ENCODE peak calls at places on chromosomes 11 and 22, in seven cellular contexts. S, A, K, I, R, N and W are unnamed samples.
A peak's percentile ranks its signal among the peaks of the same experiment; 100 is the strongest.

GRCh38 chr11:13206086-13206640 is 71.4 kb upstream of the BMAL1 start:
- DNase-seq in I (no peak), K (no peak), A (no peak), S (no peak), R (no peak), N (no peak), W (no peak)

GRCh38 chr11:23079382-23079813 is 219.1 kb upstream of the CCDC179 start:
- DNase-seq in K (no peak), R (no peak), A (peak; percentile 67), I (no peak), N (no peak), S (no peak), W (no peak)

GRCh38 chr11:6210274-6210955 is 5.1 kb downstream of the C11orf42 start:
- DNase-seq in S (no peak), R (no peak), K (no peak), N (no peak), I (no peak), A (peak; percentile 13), W (no peak)

GRCh38 chr11:33187851-33188722 is 26.8 kb upstream of the CSTF3 start:
- DNase-seq in I (no peak), K (no peak), N (no peak), A (no peak), S (no peak), R (no peak), W (peak; percentile 12)

GRCh38 chr11:120221115-120221752 is 10.4 kb downstream of the OAF start:
- DNase-seq in R (no peak), K (no peak), I (no peak), A (no peak), S (no peak), N (no peak), W (peak; percentile 48)

GRCh38 chr11:46273511-46274205 is 3.8 kb upstream of the CREB3L1 start:
- DNase-seq in N (no peak), R (no peak), S (no peak), I (no peak), K (no peak), A (peak; percentile 24), W (peak; percentile 83)

GRCh38 chr11:59918987-59919589 is 19.1 kb upstream of the OOSP1 start:
- DNase-seq in S (peak; percentile 56), N (no peak), I (no peak), A (peak; percentile 47), K (no peak), R (peak; percentile 42), W (peak; percentile 60)

GRCh38 chr11:83549984-83550667 is 264.0 kb upstream of the CCDC90B start:
- DNase-seq in N (no peak), S (no peak), K (no peak), I (no peak), A (no peak), R (no peak), W (no peak)

GRCh38 chr11:124070906-124071621 is 29.9 kb upstream of the OR10G7 start:
- DNase-seq in K (peak; percentile 55), A (peak; percentile 60), N (no peak), R (peak; percentile 79), I (no peak), S (peak; percentile 63), W (peak; percentile 66)

GRCh38 chr22:46004105-46004866 is 27.3 kb upstream of the WNT7B start:
- DNase-seq in I (no peak), S (no peak), K (no peak), A (no peak), R (no peak), N (no peak), W (no peak)

GRCh38 chr22:44931077-44931540 is 78.7 kb downstream of the PHF21B start:
- DNase-seq in R (peak; percentile 77), A (peak; percentile 38), S (no peak), N (no peak), K (no peak), I (no peak), W (no peak)

GRCh38 chr22:24950272-24950902 is 2.1 kb upstream of the KIAA1671 start:
- DNase-seq in K (no peak), I (no peak), R (no peak), N (no peak), S (no peak), A (peak; percentile 75), W (no peak)

GRCh38 chr11:62671272-62671603 is 235 bp upstream of the UQCC3 start:
- DNase-seq in K (no peak), A (no peak), R (no peak), N (no peak), I (no peak), S (no peak), W (no peak)

GRCh38 chr11:81870066-81870412 is 863.6 kb downstream of the FAM181B start:
- DNase-seq in S (no peak), A (no peak), R (no peak), N (no peak), K (no peak), I (no peak), W (no peak)

GRCh38 chr22:38733329-38734202 is 22.2 kb downstream of the SUN2 start:
- DNase-seq in S (no peak), R (peak; percentile 77), I (no peak), K (no peak), N (peak; percentile 83), A (peak; percentile 18), W (peak; percentile 90)

GRCh38 chr22:45268167-45268957 is 16.4 kb upstream of the UPK3A start:
- DNase-seq in S (no peak), I (no peak), A (no peak), N (no peak), K (no peak), R (peak; percentile 50), W (peak; percentile 41)

GRCh38 chr11:102109896-102110760 is at the start of gene YAP1:
- DNase-seq in K (no peak), A (peak; percentile 97), R (peak; percentile 87), N (no peak), I (peak; percentile 31), S (peak; percentile 77), W (peak; percentile 87)

GRCh38 chr11:102360681-102361080 is 13.7 kb downstream of the BIRC2 start:
- DNase-seq in R (no peak), A (no peak), K (no peak), S (no peak), N (no peak), I (no peak), W (no peak)

GRCh38 chr11:43987384-43988039 is 45.1 kb downstream of the C11orf96 start:
- DNase-seq in S (no peak), K (no peak), A (peak; percentile 98), I (peak; percentile 81), R (peak; percentile 94), N (peak; percentile 30), W (peak; percentile 57)

GRCh38 chr11:19122966-19123615 is 6.1 kb downstream of the ZDHHC13 start:
- DNase-seq in K (no peak), R (no peak), I (no peak), S (no peak), A (no peak), N (no peak), W (no peak)

GRCh38 chr22:42792909-42793847 is 63.9 kb downstream of the ARFGAP3 start:
- DNase-seq in S (no peak), N (no peak), A (no peak), I (no peak), K (no peak), R (peak; percentile 87), W (peak; percentile 49)

GRCh38 chr11:86388198-86388597 is 13.5 kb downstream of the CCDC81 start:
- DNase-seq in A (no peak), K (no peak), I (no peak), S (no peak), N (no peak), R (no peak), W (no peak)

GRCh38 chr11:104076455-104076854 is 40.0 kb downstream of the DDI1 start:
- DNase-seq in A (peak; percentile 24), R (no peak), S (no peak), I (no peak), K (no peak), N (no peak), W (no peak)

GRCh38 chr11:118657709-118658108 is 21.7 kb downstream of the TREH start:
- DNase-seq in R (no peak), K (no peak), N (no peak), A (no peak), I (no peak), S (no peak), W (no peak)
- H3K27ac ChIP-seq in R (no peak overlapping the region), K (no peak overlapping the region), N (peak overlapping the region; percentile 51), A (no peak overlapping the region), I (peak overlapping the region; percentile 71), S (no peak overlapping the region), W (no peak overlapping the region)

DNA sequence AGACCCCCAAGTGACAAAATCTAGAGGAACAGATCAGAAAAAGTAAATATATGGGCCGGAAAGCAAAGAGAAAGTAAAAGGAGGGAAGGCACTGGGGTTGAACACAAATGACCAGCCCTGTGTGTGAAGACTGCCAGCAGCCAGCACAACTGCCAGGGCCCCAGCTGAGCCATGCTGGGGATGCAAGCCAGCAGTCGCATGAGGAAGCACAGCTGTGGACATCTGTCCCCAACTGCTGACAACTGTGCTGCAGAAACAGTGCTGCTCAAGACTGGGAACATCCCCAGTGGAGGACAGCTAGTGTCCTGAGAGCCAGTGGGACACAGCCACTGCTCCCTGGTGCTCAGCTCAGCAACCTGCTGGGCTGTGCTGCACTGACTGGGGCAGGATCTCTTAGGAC is 10.7 kb downstream of the MIF start:
- DNase-seq in R (peak; percentile 50), A (no peak), N (peak; percentile 52), I (no peak), S (no peak), K (no peak), W (no peak)
- H3K27ac ChIP-seq in R (peak overlapping the region; percentile 31), A (no peak overlapping the region), N (peak overlapping the region; percentile 1), I (no peak overlapping the region), S (no peak overlapping the region), K (no peak overlapping the region), W (no peak overlapping the region)

GRCh38 chr22:41697126-41697775 is 2.1 kb upstream of the MEI1 start:
- DNase-seq in R (peak; percentile 96), I (peak; percentile 74), S (peak; percentile 68), A (peak; percentile 76), N (peak; percentile 34), K (peak; percentile 60), W (peak; percentile 93)
- H3K27ac ChIP-seq in R (peak overlapping the region; percentile 26), I (no peak overlapping the region), S (peak overlapping the region; percentile 45), A (peak overlapping the region; percentile 16), N (peak overlapping the region; percentile 61), K (no peak overlapping the region), W (no peak overlapping the region)

GRCh38 chr22:17963015-17963414 is 61.3 kb downstream of the MICAL3 start:
- DNase-seq in N (no peak), S (no peak), A (no peak), I (no peak), R (no peak), K (no peak), W (no peak)

GRCh38 chr22:17962168-17962567 is 62.2 kb downstream of the MICAL3 start:
- DNase-seq in I (no peak), S (no peak), N (no peak), R (no peak), K (no peak), A (no peak), W (no peak)

GRCh38 chr22:17964647-17965046 is 59.7 kb downstream of the MICAL3 start:
- DNase-seq in A (no peak), I (no peak), K (no peak), S (no peak), N (no peak), R (no peak), W (no peak)

GRCh38 chr22:17965538-17966402 is 58.6 kb downstream of the MICAL3 start:
- DNase-seq in N (no peak), I (no peak), R (no peak), S (no peak), K (no peak), A (no peak), W (no peak)

DNA sequence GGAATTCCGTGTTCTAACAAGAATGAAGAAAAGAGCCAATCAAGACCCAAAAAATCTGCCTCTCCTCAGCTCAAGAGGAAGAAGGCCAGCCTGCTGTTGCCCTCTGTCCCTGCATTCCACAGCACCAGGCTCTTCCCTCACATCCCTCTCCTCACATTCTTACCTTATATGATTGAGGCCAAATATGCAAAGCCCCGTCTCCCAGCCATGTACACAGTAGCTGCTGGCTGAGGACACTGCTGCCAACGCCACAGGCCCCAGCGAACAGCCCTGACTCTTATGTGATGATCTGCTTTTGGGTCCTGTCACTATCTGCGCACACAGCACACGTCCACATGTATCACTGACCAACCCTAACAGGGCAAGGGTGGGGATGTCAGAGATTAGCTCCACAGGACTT is 60.2 kb downstream of the MICAL3 start:
- DNase-seq in K (no peak), A (peak; percentile 57), N (no peak), S (no peak), I (no peak), R (no peak), W (no peak)
- H3K27ac ChIP-seq in K (no peak overlapping the region), A (no peak overlapping the region), N (no peak overlapping the region), S (no peak overlapping the region), I (no peak overlapping the region), R (peak overlapping the region; percentile 14), W (no peak overlapping the region)